ENCODE peak calls at places on chromosome 5, in nine cellular contexts. B, N, T, Y, S, Q, J, G and L are unnamed samples.

GRCh38 chr5:90227688-90228087 is 181.9 kb downstream of the CETN3 start:
- DNase-seq in B (no peak), T (no peak), G (no peak), Q (no peak), Y (no peak), S (no peak), J (no peak), N (no peak), L (no peak)

GRCh38 chr5:115947260-115947659 is 15.0 kb upstream of the LVRN start:
- DNase-seq in S (no peak), G (no peak), Q (peak; percentile 65), Y (no peak), T (no peak), N (no peak), J (no peak), B (no peak), L (no peak)

GRCh38 chr5:147981074-147981473 is 74.7 kb upstream of the C5orf46 start:
- DNase-seq in N (no peak), Q (no peak), B (no peak), Y (no peak), J (no peak), T (no peak), S (no peak), G (no peak), L (no peak)

GRCh38 chr5:23223846-23224245 is 283.6 kb upstream of the PRDM9 start:
- DNase-seq in S (no peak), Q (peak; percentile 12), N (no peak), Y (no peak), T (no peak), G (no peak), B (no peak), J (no peak), L (no peak)

GRCh38 chr5:166672431-166672830 is 1619.0 kb upstream of the WWC1 start:
- DNase-seq in T (no peak), Q (no peak), N (no peak), Y (no peak), B (no peak), S (no peak), G (no peak), J (no peak), L (no peak)

GRCh38 chr5:112693301-112693700 is 44.4 kb upstream of the APC start:
- DNase-seq in N (no peak), S (no peak), Y (no peak), T (no peak), Q (peak; percentile 68), J (peak; percentile 27), B (no peak), G (no peak), L (no peak)

GRCh38 chr5:443239-444151 is 519 bp downstream of the EXOC3 start:
- DNase-seq in B (peak; percentile 30), J (peak; percentile 63), Y (peak; percentile 2), S (peak; percentile 28), G (peak; percentile 90), T (no peak), N (peak; percentile 29), Q (no peak), L (no peak)

GRCh38 chr5:38640012-38640395 is 83.6 kb upstream of the LIFR start:
- DNase-seq in Y (peak; percentile 55), Q (peak; percentile 81), N (no peak), S (no peak), T (no peak), J (no peak), B (no peak), G (no peak), L (no peak)

GRCh38 chr5:10162468-10162867 is 87.2 kb downstream of the ATPSCKMT start:
- DNase-seq in S (no peak), Y (no peak), T (no peak), N (no peak), B (no peak), G (no peak), Q (no peak), J (no peak), L (no peak)

GRCh38 chr5:8633706-8634105 is 764.8 kb downstream of the MTRR start:
- DNase-seq in G (no peak), Q (peak; percentile 61), Y (peak; percentile 72), J (peak; percentile 14), N (no peak), S (no peak), B (no peak), T (no peak), L (no peak)

GRCh38 chr5:123080215-123080614 is 8.8 kb upstream of the PRDM6 start:
- DNase-seq in G (no peak), Y (no peak), S (no peak), Q (no peak), J (no peak), B (no peak), N (no peak), T (no peak), L (no peak)

GRCh38 chr5:2889946-2890475 is 138.5 kb upstream of the IRX2 start:
- DNase-seq in N (no peak), T (no peak), J (no peak), Y (no peak), B (no peak), Q (no peak), S (no peak), G (peak; percentile 79), L (no peak)

GRCh38 chr5:91126448-91126847 is 256.7 kb downstream of the ARRDC3 start:
- DNase-seq in Q (peak; percentile 96), T (no peak), S (no peak), B (no peak), G (no peak), N (no peak), J (no peak), Y (peak; percentile 70), L (no peak)

GRCh38 chr5:79514391-79515105 is 614 bp upstream of the HOMER1 start:
- DNase-seq in Y (peak; percentile 96), J (peak; percentile 92), N (peak; percentile 92), T (peak; percentile 74), S (peak; percentile 84), Q (peak; percentile 91), B (peak; percentile 95), G (peak; percentile 95), L (peak; percentile 84)

GRCh38 chr5:125026900-125027731 is 280.7 kb upstream of the ZNF608 start:
- DNase-seq in T (no peak), N (no peak), J (no peak), Y (peak; percentile 72), G (no peak), B (no peak), Q (peak; percentile 55), S (no peak), L (no peak)

GRCh38 chr5:165627548-165628170 is 2122.2 kb downstream of the MAT2B start:
- DNase-seq in T (no peak), Q (no peak), G (no peak), J (no peak), N (no peak), B (no peak), Y (no peak), S (no peak), L (no peak)

GRCh38 chr5:50823568-50823967 is 157.1 kb downstream of the PARP8 start:
- DNase-seq in Q (no peak), S (no peak), T (no peak), N (no peak), Y (no peak), B (no peak), J (no peak), G (no peak), L (no peak)

GRCh38 chr5:161546463-161547301 is at the start of gene GABRB2:
- DNase-seq in Y (peak; percentile 53), N (no peak), T (no peak), S (peak; percentile 64), Q (peak; percentile 32), G (no peak), J (no peak), B (peak; percentile 32), L (peak; percentile 82)

GRCh38 chr5:33321026-33321425 is 119.7 kb upstream of the TARS1 start:
- DNase-seq in Q (peak; percentile 96), Y (peak; percentile 98), T (peak; percentile 3), J (no peak), G (no peak), S (no peak), N (peak; percentile 82), B (no peak), L (no peak)

GRCh38 chr5:171416160-171417049 is 3.0 kb upstream of the FGF18 start:
- DNase-seq in B (no peak), S (no peak), G (no peak), Q (no peak), T (no peak), N (no peak), Y (no peak), J (no peak), L (no peak)

GRCh38 chr5:39015743-39016586 is 58.2 kb downstream of the RICTOR start:
- DNase-seq in G (no peak), S (no peak), Q (peak; percentile 81), T (no peak), J (peak; percentile 35), B (no peak), Y (peak; percentile 54), N (peak; percentile 26), L (no peak)

GRCh38 chr5:79069488-79070001 is at the start of the genes BHMT2 and DMGDH:
- DNase-seq in N (peak; percentile 21), T (no peak), Q (peak; percentile 66), G (no peak), Y (peak; percentile 68), S (no peak), J (no peak), B (peak; percentile 50), L (no peak)

GRCh38 chr5:82109013-82109412 is 137.2 kb downstream of the ATG10 start:
- DNase-seq in Y (no peak), Q (no peak), S (no peak), B (no peak), J (no peak), N (no peak), G (no peak), T (no peak), L (no peak)

GRCh38 chr5:1177826-1178528 is 23.4 kb upstream of the SLC6A19 start:
- DNase-seq in Q (no peak), B (no peak), Y (no peak), G (peak; percentile 77), N (no peak), J (no peak), S (no peak), T (no peak), L (no peak)

GRCh38 chr5:40089269-40089668 is 590.4 kb upstream of the PTGER4 start:
- DNase-seq in B (no peak), N (no peak), J (peak; percentile 47), Y (no peak), T (no peak), G (no peak), S (no peak), Q (peak; percentile 20), L (no peak)

GRCh38 chr5:143019614-143020515 is 249.7 kb downstream of the ARHGAP26 start:
- DNase-seq in Q (peak; percentile 17), B (peak; percentile 19), J (peak; percentile 70), Y (no peak), G (no peak), T (no peak), S (no peak), N (no peak), L (no peak)

GRCh38 chr5:155024015-155024414 is 10.5 kb downstream of the KIF4B start:
- DNase-seq in N (no peak), Q (no peak), S (no peak), G (no peak), Y (no peak), J (no peak), B (no peak), T (no peak), L (no peak)

GRCh38 chr5:168076561-168076991 is 214.9 kb upstream of the WWC1 start:
- DNase-seq in T (no peak), Y (peak; percentile 69), J (peak; percentile 67), Q (peak; percentile 40), S (peak; percentile 41), B (no peak), N (no peak), G (no peak), L (no peak)

GRCh38 chr5:123367739-123368138 is 55.5 kb downstream of the CEP120 start:
- DNase-seq in N (no peak), J (peak; percentile 63), T (no peak), S (no peak), B (no peak), G (no peak), Y (peak; percentile 27), Q (peak; percentile 12), L (no peak)

GRCh38 chr5:99004960-99005359 is 76.2 kb upstream of the CHD1 start:
- DNase-seq in G (no peak), T (no peak), Y (no peak), J (no peak), N (no peak), S (no peak), B (no peak), Q (peak; percentile 34), L (no peak)

GRCh38 chr5:137312060-137312459 is 187.1 kb downstream of the SPOCK1 start:
- DNase-seq in B (no peak), J (no peak), T (no peak), Q (no peak), Y (no peak), G (no peak), S (no peak), N (no peak), L (no peak)